ENCODE peak calls at places on chromosome 18, in nine cellular contexts. V is neural progenitor cell, I is foreskin fibroblast, D is fibroblast of pulmonary artery, K is heart left ventricle, M is tibial artery, H is GM23338, F is endothelial cell, B is astrocyte of the spinal cord. U is an unnamed sample.
A peak's percentile ranks its signal among the peaks of the same experiment; 100 is the strongest.

GRCh38 chr18:79954791-79955190 is 3.3 kb upstream of the SLC66A2 start:
- DNase-seq in V (peak; percentile 29), I (peak; percentile 31), F (no peak), D (no peak), H (no peak), M (no peak), B (no peak), K (no peak), U (peak; percentile 7)

GRCh38 chr18:13018379-13018778 is 27.2 kb downstream of the CEP192 start:
- DNase-seq in V (no peak), M (no peak), F (no peak), D (no peak), K (no peak), B (no peak), H (no peak), I (no peak), U (no peak)

GRCh38 chr18:67608909-67609308 is 92.4 kb upstream of the DSEL start:
- DNase-seq in V (no peak), I (peak; percentile 67), B (peak; percentile 54), M (no peak), F (no peak), H (no peak), D (peak; percentile 69), K (no peak), U (no peak)

GRCh38 chr18:48123324-48123723 is 192.9 kb upstream of the SMAD2 start:
- DNase-seq in B (no peak), M (no peak), H (no peak), V (no peak), D (no peak), F (no peak), I (no peak), K (no peak), U (no peak)

GRCh38 chr18:49901862-49902340 is 88.6 kb upstream of the ACAA2 start:
- DNase-seq in M (no peak), D (no peak), I (no peak), F (no peak), H (no peak), K (no peak), B (no peak), V (no peak), U (no peak)

GRCh38 chr18:48943736-48944527 is 6.8 kb downstream of the SMAD7 start:
- DNase-seq in K (no peak), V (no peak), I (no peak), B (no peak), H (no peak), F (no peak), D (no peak), M (no peak), U (no peak)

GRCh38 chr18:44943201-44943881 is 262.7 kb downstream of the SETBP1 start:
- DNase-seq in I (no peak), B (peak; percentile 89), H (peak; percentile 65), V (peak; percentile 55), K (no peak), M (no peak), D (peak; percentile 3), F (no peak), U (no peak)

GRCh38 chr18:36889742-36890141 is 60.8 kb downstream of the KIAA1328 start:
- DNase-seq in I (no peak), B (no peak), M (no peak), H (no peak), F (no peak), V (no peak), D (no peak), K (no peak), U (no peak)

GRCh38 chr18:49460958-49461601 is 635 bp upstream of the DYM start:
- DNase-seq in I (no peak), V (no peak), D (peak; percentile 47), B (no peak), F (no peak), K (no peak), H (peak; percentile 24), M (no peak), U (no peak)

GRCh38 chr18:58313491-58314032 is 269.5 kb downstream of the NEDD4L start:
- DNase-seq in I (peak; percentile 22), D (no peak), M (no peak), B (no peak), F (no peak), K (peak; percentile 30), V (no peak), H (no peak), U (no peak)

GRCh38 chr18:24214913-24215312 is 76.1 kb downstream of the CABYR start:
- DNase-seq in V (no peak), K (no peak), F (no peak), M (no peak), D (no peak), B (no peak), H (no peak), I (no peak), U (no peak)

GRCh38 chr18:45014047-45014501 is 333.4 kb downstream of the SETBP1 start:
- DNase-seq in K (no peak), V (peak; percentile 32), H (peak; percentile 47), F (no peak), B (peak; percentile 88), M (peak; percentile 35), I (peak; percentile 94), D (peak; percentile 73), U (no peak)

GRCh38 chr18:23662309-23663263 is at the start of gene ANKRD29:
- DNase-seq in D (peak; percentile 17), K (peak; percentile 55), F (peak; percentile 29), B (peak; percentile 4), I (peak; percentile 91), H (peak; percentile 69), M (no peak), V (peak; percentile 81), U (no peak)

GRCh38 chr18:64037812-64038414 is 68.0 kb downstream of the SERPINB8 start:
- DNase-seq in I (peak; percentile 36), H (peak; percentile 82), M (no peak), B (peak; percentile 49), V (peak; percentile 62), F (no peak), K (no peak), D (peak; percentile 36), U (no peak)
- TF ChIP-seq CTCF in I (peak; percentile 49), H (peak; percentile 77), M (no peak), B (peak; percentile 44), V (peak; percentile 76), F (peak; percentile 89), K (peak; percentile 61), D (peak; percentile 57), U (no peak)

GRCh38 chr18:46793565-46793964 is 36.7 kb upstream of the ST8SIA5 start:
- DNase-seq in I (no peak), B (no peak), M (no peak), V (no peak), F (no peak), D (no peak), K (no peak), H (peak; percentile 67), U (no peak)
- TF ChIP-seq CTCF in I (no peak), B (no peak), M (no peak), V (peak; percentile 14), F (no peak), D (peak; percentile 5), K (no peak), H (peak; percentile 51), U (no peak)

GRCh38 chr18:34495434-34495833 is 214.7 kb upstream of the DTNA start:
- DNase-seq in F (no peak), B (no peak), V (no peak), K (no peak), H (no peak), D (no peak), I (peak; percentile 45), M (no peak), U (no peak)

GRCh38 chr18:34492652-34493051 is 217.4 kb upstream of the DTNA start:
- DNase-seq in H (peak; percentile 60), I (peak; percentile 5), F (no peak), V (no peak), D (peak; percentile 2), K (no peak), B (peak; percentile 22), M (no peak), U (no peak)

GRCh38 chr18:34494359-34494696 is 215.8 kb upstream of the DTNA start:
- DNase-seq in B (no peak), M (no peak), F (no peak), K (peak; percentile 26), V (peak; percentile 8), I (no peak), H (peak; percentile 40), D (no peak), U (peak; percentile 22)

GRCh38 chr18:34493099-34493544 is 217.0 kb upstream of the DTNA start:
- DNase-seq in V (peak; percentile 68), D (peak; percentile 68), K (peak; percentile 84), H (peak; percentile 88), I (peak; percentile 94), F (peak; percentile 71), B (peak; percentile 80), M (peak; percentile 77), U (peak; percentile 51)

GRCh38 chr18:34493566-34494358 is 216.3 kb upstream of the DTNA start:
- DNase-seq in H (peak; percentile 83), F (peak; percentile 44), B (peak; percentile 15), M (no peak), I (peak; percentile 56), K (peak; percentile 24), D (peak; percentile 1), V (peak; percentile 76), U (no peak)
- TF ChIP-seq CTCF in H (no peak), F (no peak), B (no peak), M (no peak), I (no peak), K (no peak), D (no peak), V (no peak), U (no peak)

GRCh38 chr18:3189884-3190283 is 29.9 kb downstream of the MYOM1 start:
- DNase-seq in I (no peak), B (no peak), V (no peak), F (no peak), K (no peak), H (no peak), M (no peak), D (no peak), U (no peak)
- TF ChIP-seq CTCF in I (no peak), B (no peak), V (no peak), F (no peak), K (no peak), H (no peak), M (no peak), D (no peak), U (no peak)